ENCODE peak calls at places on chromosomes 13 and 19, in four cellular contexts. Z is HFF-Myc; Q is cardiac fibroblast; O is CD8-positive, alpha-beta T cell. P is an unnamed sample.
A peak's percentile ranks its signal among the peaks of the same experiment; 100 is the strongest.

GRCh38 chr19:6278740-6279619 is 795 bp downstream of the MLLT1 start:
- DNase-seq in Z (no peak), Q (no peak), O (no peak), P (no peak)

GRCh38 chr19:8361921-8362793 is 1.8 kb upstream of the ANGPTL4 start:
- DNase-seq in Z (peak; percentile 83), Q (peak; percentile 99), O (no peak), P (peak; percentile 97)

GRCh38 chr13:51902776-51903175 is 41.0 kb downstream of the CCDC70 start:
- DNase-seq in Z (no peak), Q (no peak), O (no peak), P (no peak)

GRCh38 chr13:107864543-107865460 is 350.5 kb downstream of the LIG4 start:
- DNase-seq in Z (peak; percentile 6), Q (peak; percentile 63), O (no peak), P (no peak)

GRCh38 chr13:81929988-81930387 is 1589.1 kb upstream of the SPRY2 start:
- DNase-seq in Z (no peak), Q (peak; percentile 1), O (no peak), P (no peak)

GRCh38 chr13:80371840-80372509 is 31.0 kb upstream of the SPRY2 start:
- DNase-seq in Z (no peak), Q (no peak), O (no peak), P (no peak)

GRCh38 chr13:23754506-23754905 is 134.7 kb downstream of the MIPEP start:
- DNase-seq in Z (no peak), Q (no peak), O (no peak), P (no peak)

GRCh38 chr19:33628921-33629825 is 7.4 kb downstream of the CHST8 start:
- DNase-seq in Z (no peak), Q (no peak), O (no peak), P (no peak)

GRCh38 chr19:46482645-46483044 is 11.3 kb upstream of the PNMA8A start:
- DNase-seq in Z (no peak), Q (peak; percentile 47), O (no peak), P (no peak)

GRCh38 chr19:40503300-40503699 is 36.5 kb downstream of the SPTBN4 start:
- DNase-seq in Z (no peak), Q (no peak), O (no peak), P (no peak)

GRCh38 chr13:113567681-113568080 is 16.9 kb upstream of the TFDP1 start:
- DNase-seq in Z (no peak), Q (no peak), O (no peak), P (no peak)

GRCh38 chr13:30021611-30022010 is 171.2 kb upstream of the UBL3 start:
- DNase-seq in Z (peak; percentile 17), Q (no peak), O (no peak), P (no peak)

GRCh38 chr13:21435710-21436151 is 23.4 kb downstream of the ZDHHC20 start:
- DNase-seq in Z (peak; percentile 35), Q (peak; percentile 83), O (no peak), P (peak; percentile 69)

GRCh38 chr19:46963093-46963734 is 56.4 kb upstream of the NPAS1 start:
- DNase-seq in Z (peak; percentile 88), Q (peak; percentile 96), O (no peak), P (no peak)

GRCh38 chr13:106610511-106610910 is 42.6 kb upstream of the ARGLU1 start:
- DNase-seq in Z (no peak), Q (peak; percentile 4), O (no peak), P (no peak)

GRCh38 chr13:21014666-21015170 is 46.7 kb downstream of the LATS2 start:
- DNase-seq in Z (peak; percentile 83), Q (peak; percentile 85), O (no peak), P (peak; percentile 49)

GRCh38 chr13:92676246-92676645 is 550.4 kb upstream of the GPC6 start:
- DNase-seq in Z (no peak), Q (no peak), O (no peak), P (no peak)

GRCh38 chr13:107650081-107650701 is 565.1 kb downstream of the LIG4 start:
- DNase-seq in Z (no peak), Q (peak; percentile 64), O (no peak), P (peak; percentile 12)

GRCh38 chr13:24381539-24382265 is 72.3 kb downstream of the C1QTNF9 start:
- DNase-seq in Z (no peak), Q (peak; percentile 32), O (no peak), P (no peak)

GRCh38 chr13:59356607-59357006 is 807.1 kb downstream of the DIAPH3 start:
- DNase-seq in Z (peak; percentile 20), Q (peak; percentile 87), O (no peak), P (peak; percentile 92)

GRCh38 chr19:18108897-18109296 is 11.3 kb downstream of the MAST3 start:
- DNase-seq in Z (no peak), Q (no peak), O (no peak), P (no peak)

GRCh38 chr13:25988655-25989054 is 63.2 kb downstream of the SHISA2 start:
- DNase-seq in Z (no peak), Q (no peak), O (no peak), P (no peak)

GRCh38 chr13:52925775-52926285 is 77.4 kb upstream of the PCDH8 start:
- DNase-seq in Z (no peak), Q (no peak), O (no peak), P (peak; percentile 20)

GRCh38 chr13:109331898-109332297 is 454.5 kb downstream of the IRS2 start:
- DNase-seq in Z (peak; percentile 72), Q (peak; percentile 85), O (no peak), P (no peak)

GRCh38 chr13:45138282-45138681 is 18.0 kb downstream of the GTF2F2 start:
- DNase-seq in Z (no peak), Q (no peak), O (no peak), P (no peak)

GRCh38 chr19:14472202-14472961 is 2.8 kb downstream of the PTGER1 start:
- DNase-seq in Z (no peak), Q (peak; percentile 61), O (peak; percentile 81), P (peak; percentile 73)

GRCh38 chr19:41859213-41859617 is 840 bp upstream of the RPS19 start:
- DNase-seq in Z (no peak), Q (no peak), O (no peak), P (no peak)

GRCh38 chr13:113121183-113121927 is 1.2 kb upstream of the F10 start:
- DNase-seq in Z (no peak), Q (no peak), O (no peak), P (no peak)

GRCh38 chr13:25744176-25744575 is 307.6 kb downstream of the SHISA2 start:
- DNase-seq in Z (no peak), Q (no peak), O (no peak), P (no peak)

GRCh38 chr19:7224205-7224833 is 69.9 kb downstream of the INSR start:
- DNase-seq in Z (no peak), Q (peak; percentile 88), O (no peak), P (no peak)

GRCh38 chr19:29904017-29904416 is 38.0 kb upstream of the URI1 start:
- DNase-seq in Z (no peak), Q (no peak), O (no peak), P (no peak)

GRCh38 chr13:88248393-88248792 is 577.2 kb downstream of the SLITRK5 start:
- DNase-seq in Z (no peak), Q (no peak), O (no peak), P (no peak)

GRCh38 chr19:10871711-10872550 is 578 bp downstream of the CARM1 start:
- DNase-seq in Z (no peak), Q (peak; percentile 20), O (no peak), P (peak; percentile 55)

GRCh38 chr13:76189882-76190519 is 553.9 kb downstream of the LMO7 start:
- DNase-seq in Z (no peak), Q (no peak), O (no peak), P (no peak)

GRCh38 chr13:80359459-80360297 is 18.8 kb upstream of the SPRY2 start:
- DNase-seq in Z (no peak), Q (peak; percentile 74), O (no peak), P (no peak)

DNA sequence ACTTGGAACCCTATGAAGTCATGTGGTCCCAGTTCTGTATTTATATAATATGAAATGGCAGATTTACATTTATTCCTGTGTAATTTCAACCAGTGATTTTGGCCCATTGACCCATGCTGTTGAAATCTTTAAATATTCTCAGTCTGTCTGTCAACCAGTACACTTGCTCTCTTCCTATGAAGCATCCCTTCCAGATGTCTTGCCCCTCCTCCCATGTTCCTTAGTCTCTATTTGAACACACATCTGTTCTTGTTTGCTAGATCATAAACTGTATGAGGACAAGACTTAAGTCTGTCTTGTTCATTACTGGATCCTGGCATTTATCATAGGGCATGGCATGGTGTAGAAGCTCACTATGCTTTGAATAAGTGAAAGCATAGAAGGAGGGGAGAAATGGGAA is 35.0 kb downstream of the STARD13 start:
- DNase-seq in Z (no peak), Q (no peak), O (no peak), P (no peak)
- H3K4me3 ChIP-seq in Z (no peak overlapping the region), Q (no peak overlapping the region), O (no peak overlapping the region), P (no peak overlapping the region)

DNA sequence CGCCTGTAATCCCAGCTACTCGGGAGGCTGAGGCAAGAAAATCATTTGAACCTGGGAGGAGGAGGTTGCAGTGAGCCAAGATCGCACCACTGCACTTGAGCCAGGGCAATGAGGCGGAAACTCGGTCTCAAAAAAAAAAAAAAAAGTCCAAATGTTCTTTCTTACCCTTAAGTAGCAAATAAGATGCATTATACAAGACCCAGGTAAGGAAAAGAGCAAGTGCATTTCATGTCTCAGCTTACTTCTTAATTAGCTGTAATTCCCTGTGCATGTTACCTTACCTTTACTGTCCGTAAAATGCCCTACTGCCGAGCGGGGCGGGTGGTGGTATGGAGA is 3.8 kb upstream of the ZNF681 start:
- DNase-seq in Z (no peak), Q (no peak), O (no peak), P (no peak)
- H3K4me3 ChIP-seq in Z (peak overlapping the region; percentile 27), Q (peak overlapping the region; percentile 65), O (peak overlapping the region; percentile 73), P (peak overlapping the region; percentile 87)

GRCh38 chr13:35219021-35219420 is 257.5 kb downstream of the MAB21L1 start:
- DNase-seq in Z (no peak), Q (peak; percentile 37), O (no peak), P (no peak)
- H3K4me3 ChIP-seq in Z (no peak overlapping the region), Q (no peak overlapping the region), O (no peak overlapping the region), P (no peak overlapping the region)

DNA sequence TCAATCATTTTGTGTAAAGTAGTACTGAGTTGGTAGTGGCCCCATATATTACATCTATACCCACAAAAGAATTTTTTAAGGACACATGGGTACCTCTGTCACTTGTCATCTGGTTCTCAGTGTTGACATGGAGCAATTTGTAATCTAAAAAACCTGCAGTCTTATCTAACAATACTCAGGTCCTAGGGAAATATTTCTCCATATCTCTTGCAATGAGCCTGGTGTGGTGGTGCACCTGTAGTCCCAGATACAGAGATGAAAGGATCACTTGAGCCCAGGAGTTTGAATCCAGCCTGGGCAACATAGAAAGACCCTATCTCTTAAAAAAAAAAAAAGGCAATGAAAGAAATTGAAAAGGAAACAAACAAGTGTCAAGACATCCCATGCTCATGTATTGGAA is 70.7 kb upstream of the ZNF30 start:
- DNase-seq in Z (no peak), Q (no peak), O (no peak), P (no peak)
- H3K4me3 ChIP-seq in Z (no peak overlapping the region), Q (no peak overlapping the region), O (no peak overlapping the region), P (no peak overlapping the region)

DNA sequence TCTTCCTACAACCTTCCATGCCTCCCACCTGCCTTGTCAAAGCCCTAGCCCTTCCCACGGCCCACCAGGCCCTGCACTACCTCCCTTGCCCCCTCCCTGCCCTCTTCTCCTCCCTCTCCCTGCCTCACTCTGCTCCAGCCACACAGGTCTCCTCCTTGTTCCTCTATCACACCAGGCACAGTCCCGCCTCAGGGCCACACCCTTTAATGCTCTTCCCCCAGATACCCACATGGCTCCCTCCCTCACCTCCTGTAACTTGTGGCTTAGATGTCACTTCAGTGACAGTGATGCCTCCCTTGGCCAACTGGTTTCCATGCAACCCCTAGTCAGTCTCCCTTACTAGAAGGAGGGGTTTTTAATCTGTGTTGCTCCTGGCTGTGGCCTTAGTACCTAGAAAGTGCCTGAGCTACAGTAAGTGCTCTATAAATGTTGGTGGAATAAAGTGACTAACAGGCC is 1.3 kb downstream of the SIRT6 start:
- DNase-seq in Z (no peak), Q (no peak), O (no peak), P (no peak)
- H3K4me3 ChIP-seq in Z (peak overlapping the region; percentile 73), Q (no peak overlapping the region), O (no peak overlapping the region), P (no peak overlapping the region)